ENCODE peak calls at places on chromosome 20, in five cellular contexts. V is activated T-helper 1 cell treated with anti-CD3 and anti-CD28 coated beads, Interleukin-2, amount 50 U/mL, for 16 hours; F is stimulated activated CD4-positive, alpha-beta T cell treated with anti-CD3 and anti-CD28 coated beads, Interleukin-4, amount 100 ng/mL, for 48 hours; P is CD4-positive, alpha-beta memory T cell; Q is amniotic epithelial cell. I is an unnamed sample.

GRCh38 chr20:53826090-53826489 is 232.5 kb upstream of the ZNF217 start:
- DNase-seq in P (no peak), F (no peak), V (no peak), Q (no peak), I (no peak)

GRCh38 chr20:33947709-33948295 is 45.9 kb upstream of the RALY start:
- DNase-seq in Q (peak; percentile 35), F (peak; percentile 41), V (no peak), P (peak; percentile 34), I (peak; percentile 14)

GRCh38 chr20:34449674-34450592 is 66.3 kb upstream of the DYNLRB1 start:
- DNase-seq in Q (no peak), P (no peak), F (no peak), V (no peak), I (no peak)

GRCh38 chr20:38883081-38883980 is 42.9 kb upstream of the FAM83D start:
- DNase-seq in P (no peak), Q (no peak), V (no peak), F (no peak), I (no peak)

GRCh38 chr20:24588047-24588635 is 118.7 kb downstream of the SYNDIG1 start:
- DNase-seq in F (no peak), V (no peak), P (no peak), Q (no peak), I (no peak)

GRCh38 chr20:33677991-33678431 is 3.8 kb upstream of the NECAB3 start:
- DNase-seq in F (no peak), V (no peak), P (no peak), Q (no peak), I (no peak)

GRCh38 chr20:41136695-41137411 is 490 bp upstream of the PLCG1 start:
- DNase-seq in V (peak; percentile 59), Q (peak; percentile 72), F (peak; percentile 80), P (peak; percentile 80), I (peak; percentile 95)

GRCh38 chr20:41091926-41092325 is 45.4 kb upstream of the PLCG1 start:
- DNase-seq in F (no peak), P (no peak), Q (no peak), V (no peak), I (no peak)

GRCh38 chr20:53413188-53413631 is 180.4 kb downstream of the ZNF217 start:
- DNase-seq in P (peak; percentile 36), V (peak; percentile 29), F (peak; percentile 24), Q (no peak), I (no peak)

GRCh38 chr20:61510778-61511330 is 258.8 kb downstream of the CDH4 start:
- DNase-seq in V (no peak), Q (no peak), P (no peak), F (no peak), I (no peak)

GRCh38 chr20:61674051-61674450 is 391.6 kb downstream of the TAF4 start:
- DNase-seq in V (no peak), F (no peak), P (no peak), Q (no peak), I (no peak)

GRCh38 chr20:846894-847278 is 13.4 kb downstream of the FAM110A start:
- DNase-seq in P (peak; percentile 54), V (peak; percentile 37), Q (no peak), F (no peak), I (no peak)

GRCh38 chr20:35615667-35616464 is at the start of gene SPAG4:
- DNase-seq in F (peak; percentile 100), P (peak; percentile 100), Q (peak; percentile 55), V (peak; percentile 100), I (peak; percentile 99)

GRCh38 chr20:7416382-7416781 is 523.9 kb downstream of the HAO1 start:
- DNase-seq in V (no peak), F (no peak), Q (no peak), P (no peak), I (no peak)

GRCh38 chr20:25699914-25700313 is 3.3 kb upstream of the ZNF337 start:
- DNase-seq in V (no peak), P (no peak), F (no peak), Q (peak; percentile 22), I (no peak)

GRCh38 chr20:19256085-19256484 is 43.6 kb downstream of the SLC24A3 start:
- DNase-seq in V (no peak), F (no peak), P (no peak), Q (no peak), I (no peak)

GRCh38 chr20:58852559-58853271 is at the start of gene GNAS:
- DNase-seq in F (peak; percentile 58), Q (peak; percentile 59), V (no peak), P (peak; percentile 52), I (peak; percentile 80)

GRCh38 chr20:58822175-58822574 is 28.5 kb downstream of the GNAS-AS1 start:
- DNase-seq in F (no peak), V (no peak), Q (no peak), P (no peak), I (no peak)

GRCh38 chr20:48631114-48632016 is 196.4 kb downstream of the PREX1 start:
- DNase-seq in V (no peak), P (no peak), F (no peak), Q (peak; percentile 55), I (peak; percentile 24)

GRCh38 chr20:16864069-16864468 is 115.9 kb downstream of the OTOR start:
- DNase-seq in Q (no peak), F (no peak), P (no peak), V (no peak), I (peak; percentile 16)

GRCh38 chr20:10519361-10520048 is 84.4 kb downstream of the SLX4IP start:
- DNase-seq in F (no peak), V (no peak), P (no peak), Q (peak; percentile 54), I (peak; percentile 48)

GRCh38 chr20:38727602-38728236 is 3.4 kb downstream of the SLC32A1 start:
- DNase-seq in Q (no peak), F (no peak), V (no peak), P (no peak), I (no peak)

GRCh38 chr20:23995905-23996666 is 7.5 kb upstream of the GGTLC1 start:
- DNase-seq in V (peak; percentile 56), Q (peak; percentile 15), F (peak; percentile 63), P (peak; percentile 43), I (peak; percentile 47)

GRCh38 chr20:37364013-37364926 is 18.3 kb downstream of the SRC start:
- DNase-seq in V (no peak), Q (no peak), P (no peak), F (no peak), I (no peak)

GRCh38 chr20:4443016-4443415 is 278.7 kb upstream of the PRND start:
- DNase-seq in Q (no peak), V (no peak), P (no peak), F (no peak), I (no peak)

I was measured in astrocyte of the hippocampus.